ENCODE peak calls at places on chromosomes 3 and 15, in ten cellular contexts. N is esophagus muscularis mucosa; A is heart left ventricle; J is cardiac muscle cell; B is CD4-positive, CD25-positive, alpha-beta regulatory T cell; U is tibial nerve; C is mucosa of descending colon; X is IMR-90; P is upper lobe of left lung; S is upper lobe of right lung. T is an unnamed sample.

GRCh38 chr3:41234823-41235722 is 35.8 kb downstream of the CTNNB1 start:
- DNase-seq in N (no peak), A (no peak), J (peak; percentile 15), B (no peak), U (no peak), C (no peak), X (peak; percentile 47), P (no peak), S (no peak), T (no peak)

GRCh38 chr15:89368566-89369223 is 34.1 kb upstream of the POLG start:
- DNase-seq in N (no peak), A (no peak), J (no peak), B (no peak), U (no peak), C (no peak), X (no peak), P (no peak), S (no peak), T (no peak)

GRCh38 chr3:40143283-40144090 is 166.0 kb upstream of the EIF1B start:
- DNase-seq in N (no peak), A (no peak), J (no peak), B (no peak), U (no peak), C (no peak), X (no peak), P (no peak), S (no peak), T (no peak)

GRCh38 chr15:63321462-63321861 is 44.1 kb downstream of the APH1B start:
- DNase-seq in N (no peak), A (no peak), J (no peak), B (no peak), U (no peak), C (no peak), X (no peak), P (no peak), S (no peak), T (no peak)

GRCh38 chr3:170815340-170815739 is 54.7 kb downstream of the RPL22L1 start:
- DNase-seq in N (no peak), A (no peak), J (no peak), B (no peak), U (no peak), C (peak; percentile 55), X (no peak), P (peak; percentile 58), S (no peak), T (no peak)

GRCh38 chr3:73255609-73256029 is 194.2 kb downstream of the EBLN2 start:
- DNase-seq in N (no peak), A (no peak), J (peak; percentile 79), B (no peak), U (no peak), C (peak; percentile 5), X (peak; percentile 66), P (no peak), S (no peak), T (no peak)

GRCh38 chr3:146542179-146542578 is 2.2 kb downstream of the PLSCR1 start:
- DNase-seq in N (no peak), A (no peak), J (peak; percentile 87), B (no peak), U (no peak), C (peak; percentile 22), X (peak; percentile 65), P (no peak), S (no peak), T (no peak)

GRCh38 chr3:28253040-28253715 is 11.8 kb downstream of the CMC1 start:
- DNase-seq in N (no peak), A (no peak), J (no peak), B (no peak), U (no peak), C (no peak), X (no peak), P (no peak), S (no peak), T (no peak)

GRCh38 chr3:72237679-72238320 is 452.9 kb upstream of the PROK2 start:
- DNase-seq in N (no peak), A (no peak), J (peak; percentile 41), B (no peak), U (no peak), C (no peak), X (no peak), P (no peak), S (no peak), T (no peak)

GRCh38 chr15:77974098-77974414 is 103.5 kb downstream of the TBC1D2B start:
- DNase-seq in N (no peak), A (peak; percentile 76), J (peak; percentile 71), B (no peak), U (no peak), C (peak; percentile 51), X (peak; percentile 56), P (peak; percentile 73), S (peak; percentile 77), T (no peak)

GRCh38 chr3:107209302-107210060 is 167.8 kb upstream of the CCDC54 start:
- DNase-seq in N (no peak), A (no peak), J (no peak), B (no peak), U (no peak), C (no peak), X (no peak), P (no peak), S (no peak), T (no peak)

DNA sequence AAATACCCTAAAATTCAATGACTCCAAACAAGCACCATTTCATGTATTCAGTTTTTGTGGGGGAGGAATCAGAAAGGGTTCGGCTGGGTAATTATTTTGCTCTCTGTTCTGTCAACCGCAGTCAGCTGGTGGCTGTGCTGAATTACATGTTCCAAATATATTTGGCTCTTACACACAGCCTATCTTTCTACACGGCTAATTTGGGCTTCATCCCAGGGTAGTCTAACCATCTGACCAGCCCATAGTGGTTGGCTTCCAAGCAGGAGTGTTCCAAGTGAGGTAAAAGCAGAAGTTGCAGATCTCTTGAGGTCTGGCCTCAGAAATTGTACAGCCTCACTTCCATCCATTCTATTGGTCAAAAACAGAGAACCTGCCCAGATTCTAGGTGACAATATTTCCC is 760.8 kb upstream of the SEMA6D start:
- DNase-seq in N (no peak), A (peak; percentile 29), J (no peak), B (no peak), U (no peak), C (no peak), X (no peak), P (no peak), S (no peak), T (no peak)
- H3K9me3 ChIP-seq in N (no peaks in the 10 kb centered on the region), A (no peaks in the 10 kb centered on the region), J (no peaks in the 10 kb centered on the region), B (no peaks in the 10 kb centered on the region), U (no peaks in the 10 kb centered on the region), C (no peaks in the 10 kb centered on the region), X (peaks cover 3% of the 10 kb centered on the region), P (no peaks in the 10 kb centered on the region), S (no peaks in the 10 kb centered on the region), T (no peaks in the 10 kb centered on the region)

GRCh38 chr3:43016513-43016865 is 37.4 kb downstream of the GASK1A start:
- DNase-seq in N (no peak), A (no peak), J (no peak), B (no peak), U (no peak), C (no peak), X (no peak), P (no peak), S (no peak), T (no peak)

GRCh38 chr3:43015572-43016512 is 36.7 kb downstream of the GASK1A start:
- DNase-seq in N (no peak), A (no peak), J (no peak), B (no peak), U (no peak), C (no peak), X (no peak), P (no peak), S (no peak), T (no peak)

GRCh38 chr3:43014990-43015389 is 35.9 kb downstream of the GASK1A start:
- DNase-seq in N (no peak), A (no peak), J (no peak), B (no peak), U (no peak), C (no peak), X (no peak), P (no peak), S (no peak), T (no peak)

GRCh38 chr3:43017593-43018195 is 38.6 kb downstream of the GASK1A start:
- DNase-seq in N (no peak), A (no peak), J (no peak), B (no peak), U (no peak), C (no peak), X (no peak), P (no peak), S (no peak), T (no peak)

GRCh38 chr3:43017038-43017437 is 37.9 kb downstream of the GASK1A start:
- DNase-seq in N (no peak), A (no peak), J (no peak), B (no peak), U (no peak), C (no peak), X (no peak), P (no peak), S (no peak), T (no peak)
- H3K9me3 ChIP-seq in N (no peaks in the 10 kb centered on the region), A (no peaks in the 10 kb centered on the region), J (no peaks in the 10 kb centered on the region), B (peaks cover 30% of the 10 kb centered on the region), U (no peaks in the 10 kb centered on the region), C (peaks cover 3% of the 10 kb centered on the region), X (peaks cover 5% of the 10 kb centered on the region), P (peaks cover 35% of the 10 kb centered on the region), S (no peaks in the 10 kb centered on the region), T (peaks cover 12% of the 10 kb centered on the region)

DNA sequence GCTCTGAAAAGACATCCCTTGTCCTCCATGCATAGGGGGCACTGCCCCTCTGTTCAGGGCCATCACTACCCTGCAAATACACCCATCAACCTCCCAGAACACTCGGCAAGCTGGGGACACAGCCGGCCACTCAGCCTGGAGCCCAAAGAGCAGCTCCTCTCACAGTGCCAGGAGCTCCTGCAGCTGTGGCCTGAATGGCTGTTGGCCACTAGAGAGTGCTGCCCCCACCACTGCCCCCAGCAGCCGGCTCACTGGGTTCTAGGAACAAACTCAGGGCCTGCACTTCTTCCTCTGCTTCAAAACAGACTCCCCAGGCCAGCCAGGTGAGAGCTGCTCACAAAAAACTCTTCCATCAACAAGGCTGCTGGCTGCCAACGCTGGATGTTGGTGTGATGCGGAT is 90.1 kb downstream of the GABRB3 start:
- DNase-seq in N (no peak), A (no peak), J (no peak), B (no peak), U (no peak), C (no peak), X (no peak), P (no peak), S (no peak), T (no peak)
- H3K9me3 ChIP-seq in N (no peaks in the 10 kb centered on the region), A (no peaks in the 10 kb centered on the region), J (no peaks in the 10 kb centered on the region), B (no peaks in the 10 kb centered on the region), U (no peaks in the 10 kb centered on the region), C (peaks cover 55% of the 10 kb centered on the region), X (peaks cover 33% of the 10 kb centered on the region), P (no peaks in the 10 kb centered on the region), S (no peaks in the 10 kb centered on the region), T (no peaks in the 10 kb centered on the region)

GRCh38 chr3:128502-128901 is 68.1 kb upstream of the CHL1 start:
- DNase-seq in N (no peak), A (no peak), J (no peak), B (no peak), U (no peak), C (no peak), X (no peak), P (no peak), S (no peak), T (no peak)
- H3K9me3 ChIP-seq in N (no peaks in the 10 kb centered on the region), A (no peaks in the 10 kb centered on the region), J (no peaks in the 10 kb centered on the region), B (no peaks in the 10 kb centered on the region), U (no peaks in the 10 kb centered on the region), C (no peaks in the 10 kb centered on the region), X (no peaks in the 10 kb centered on the region), P (no peaks in the 10 kb centered on the region), S (no peaks in the 10 kb centered on the region), T (no peaks in the 10 kb centered on the region)